ENCODE peak calls at places on chromosomes 3 and 15, in six cellular contexts. D is RCC 7860, N is heart left ventricle, K is skeletal muscle cell, W is WERI-Rb-1, V is foreskin fibroblast. H is an unnamed sample.

GRCh38 chr3:94716326-94717018 is 653.6 kb downstream of the NSUN3 start:
- DNase-seq in W (no peak), N (no peak), V (no peak), D (no peak), K (no peak), H (no peak)

GRCh38 chr15:66789029-66790025 is 87.3 kb downstream of the SMAD6 start:
- DNase-seq in V (peak; percentile 91), W (peak; percentile 37), K (no peak), N (peak; percentile 66), D (peak; percentile 17), H (peak; percentile 31)

GRCh38 chr3:190088890-190089289 is 31.8 kb downstream of the P3H2 start:
- DNase-seq in N (no peak), K (no peak), V (peak; percentile 40), D (peak; percentile 63), W (no peak), H (no peak)

GRCh38 chr3:67605377-67605776 is 49.0 kb downstream of the SUCLG2 start:
- DNase-seq in D (peak; percentile 20), K (peak; percentile 35), V (peak; percentile 68), N (no peak), W (no peak), H (no peak)

GRCh38 chr3:122993573-122993972 is 34.0 kb downstream of the SEMA5B start:
- DNase-seq in V (no peak), N (no peak), W (peak; percentile 49), K (no peak), D (no peak), H (peak; percentile 91)

GRCh38 chr3:138774529-138775253 is 60.0 kb downstream of the PIK3CB start:
- DNase-seq in K (peak; percentile 98), D (peak; percentile 83), W (no peak), V (peak; percentile 99), N (peak; percentile 69), H (peak; percentile 89)

GRCh38 chr3:23217872-23218554 is 14.9 kb downstream of the UBE2E2 start:
- DNase-seq in V (peak; percentile 24), W (no peak), K (no peak), D (no peak), N (no peak), H (no peak)

GRCh38 chr3:134590766-134591165 is 60.1 kb downstream of the KY start:
- DNase-seq in D (no peak), V (no peak), W (no peak), K (no peak), N (no peak), H (no peak)

GRCh38 chr3:185653949-185654757 is 68.1 kb downstream of the SENP2 start:
- DNase-seq in V (no peak), N (no peak), W (no peak), D (no peak), K (no peak), H (no peak)

GRCh38 chr3:195889843-195890407 is 18.4 kb downstream of the TNK2 start:
- DNase-seq in K (no peak), V (no peak), N (peak; percentile 26), D (no peak), W (no peak), H (no peak)

GRCh38 chr3:61008168-61008737 is 243.0 kb downstream of the FHIT start:
- DNase-seq in V (no peak), W (no peak), K (no peak), N (no peak), D (no peak), H (no peak)

GRCh38 chr15:70426065-70426821 is 328.5 kb upstream of the TLE3 start:
- DNase-seq in K (no peak), W (no peak), V (peak; percentile 53), D (no peak), N (no peak), H (no peak)

H was measured in NCI-H524.